ENCODE peak calls at places on chromosomes 11 and 22, in ten cellular contexts. X, N, Q, Z, Y, J, T, G, P and V are unnamed samples.

GRCh38 chr22:39514373-39514973 is 5.9 kb upstream of the ATF4 start:
- DNase-seq in X (no peak), N (peak), Q (no peak), Z (no peak), Y (peak), J (no peak), T (no peak), G (no peak), P (peak), V (peak)

GRCh38 chr11:103601230-103601846 is 435.1 kb upstream of the DDI1 start:
- DNase-seq in X (no peak), N (no peak), Q (peak), Z (peak), Y (peak), J (no peak), T (peak), G (no peak), P (peak), V (peak)

GRCh38 chr22:46078241-46079092 is 71.9 kb upstream of the PPARA start:
- DNase-seq in X (peak), N (peak), Q (no peak), Z (peak), Y (peak), J (no peak), T (peak), G (peak), P (no peak), V (no peak)

GRCh38 chr11:14678350-14678749 is 34.7 kb downstream of the PDE3B start:
- DNase-seq in X (no peak), N (no peak), Q (no peak), Z (no peak), Y (no peak), J (no peak), T (no peak), G (no peak), P (no peak), V (no peak)

GRCh38 chr11:126363706-126364245 is 8.3 kb downstream of the ST3GAL4 start:
- DNase-seq in X (peak), N (no peak), Q (no peak), Z (no peak), Y (no peak), J (no peak), T (no peak), G (peak), P (no peak), V (no peak)

GRCh38 chr11:72069787-72070251 is 10.5 kb downstream of the NUMA1 start:
- DNase-seq in X (peak), N (peak), Q (no peak), Z (peak), Y (peak), J (peak), T (peak), G (no peak), P (peak), V (peak)

GRCh38 chr11:48013269-48013901 is 33.0 kb downstream of the PTPRJ start:
- DNase-seq in X (peak), N (peak), Q (no peak), Z (peak), Y (peak), J (no peak), T (no peak), G (peak), P (peak), V (no peak)

GRCh38 chr11:94678236-94678635 is 89.9 kb upstream of the AMOTL1 start:
- DNase-seq in X (no peak), N (no peak), Q (no peak), Z (no peak), Y (no peak), J (no peak), T (no peak), G (no peak), P (no peak), V (no peak)

GRCh38 chr11:65316979-65317786 is 2.5 kb downstream of the CDC42EP2 start:
- DNase-seq in X (peak), N (peak), Q (no peak), Z (peak), Y (peak), J (peak), T (peak), G (no peak), P (no peak), V (peak)

GRCh38 chr11:132278801-132279574 is 908.6 kb downstream of the NTM start:
- DNase-seq in X (no peak), N (no peak), Q (no peak), Z (peak), Y (no peak), J (no peak), T (no peak), G (no peak), P (peak), V (peak)

GRCh38 chr11:102712140-102712539 is 6.6 kb upstream of the MMP27 start:
- DNase-seq in X (no peak), N (no peak), Q (no peak), Z (no peak), Y (peak), J (no peak), T (no peak), G (no peak), P (no peak), V (no peak)

GRCh38 chr11:129959687-129960086 is 42.9 kb downstream of the PRDM10 start:
- DNase-seq in X (no peak), N (no peak), Q (no peak), Z (no peak), Y (no peak), J (no peak), T (no peak), G (no peak), P (no peak), V (no peak)

GRCh38 chr22:21952586-21953571 is at the start of gene PPM1F:
- DNase-seq in X (peak), N (peak), Q (peak), Z (peak), Y (peak), J (no peak), T (peak), G (peak), P (peak), V (peak)

GRCh38 chr11:40683010-40683409 is 776.4 kb downstream of the LRRC4C start:
- DNase-seq in X (no peak), N (no peak), Q (no peak), Z (no peak), Y (no peak), J (no peak), T (no peak), G (no peak), P (no peak), V (no peak)

GRCh38 chr11:68954970-68955958 is 25.5 kb downstream of the MRGPRD start:
- DNase-seq in X (no peak), N (peak), Q (no peak), Z (peak), Y (peak), J (no peak), T (no peak), G (no peak), P (peak), V (peak)

GRCh38 chr11:87290304-87290922 is 252.7 kb downstream of the TMEM135 start:
- DNase-seq in X (no peak), N (no peak), Q (no peak), Z (peak), Y (no peak), J (peak), T (no peak), G (no peak), P (peak), V (peak)

GRCh38 chr11:103532133-103532788 is 423.0 kb downstream of the DYNC2H1 start:
- DNase-seq in X (no peak), N (no peak), Q (no peak), Z (peak), Y (no peak), J (no peak), T (no peak), G (no peak), P (no peak), V (no peak)

GRCh38 chr11:16148301-16148787 is 208.0 kb downstream of the SOX6 start:
- DNase-seq in X (no peak), N (no peak), Q (no peak), Z (no peak), Y (no peak), J (no peak), T (no peak), G (no peak), P (no peak), V (no peak)

GRCh38 chr11:119093951-119094815 is 7.5 kb downstream of the DPAGT1 start:
- DNase-seq in X (no peak), N (peak), Q (no peak), Z (no peak), Y (no peak), J (no peak), T (no peak), G (no peak), P (peak), V (peak)

GRCh38 chr11:101863361-101863760 is 51.4 kb upstream of the CEP126 start:
- DNase-seq in X (no peak), N (no peak), Q (no peak), Z (no peak), Y (no peak), J (no peak), T (no peak), G (no peak), P (no peak), V (no peak)

GRCh38 chr11:105393326-105393725 is 216.5 kb upstream of the GRIA4 start:
- DNase-seq in X (no peak), N (no peak), Q (no peak), Z (no peak), Y (no peak), J (no peak), T (no peak), G (no peak), P (no peak), V (no peak)

GRCh38 chr11:67372993-67373915 is at the start of gene CLCF1:
- DNase-seq in X (peak), N (peak), Q (no peak), Z (peak), Y (peak), J (no peak), T (peak), G (peak), P (peak), V (peak)

GRCh38 chr11:67375320-67376021 is 2.1 kb upstream of the CLCF1 start:
- DNase-seq in X (no peak), N (no peak), Q (no peak), Z (peak), Y (no peak), J (no peak), T (no peak), G (no peak), P (no peak), V (no peak)

GRCh38 chr11:67374571-67375276 is 1.3 kb upstream of the CLCF1 start:
- DNase-seq in X (no peak), N (no peak), Q (no peak), Z (peak), Y (no peak), J (no peak), T (no peak), G (no peak), P (no peak), V (no peak)

GRCh38 chr11:67372232-67372992 is 986 bp downstream of the CLCF1 start:
- DNase-seq in X (no peak), N (no peak), Q (no peak), Z (no peak), Y (no peak), J (no peak), T (no peak), G (peak), P (peak), V (peak)

GRCh38 chr11:67373916-67374570 is 645 bp upstream of the CLCF1 start:
- DNase-seq in X (peak), N (peak), Q (no peak), Z (peak), Y (peak), J (peak), T (peak), G (peak), P (peak), V (peak)
- TF ChIP-seq POLR2A in X (peak), N (no peak), Q (no peak), Z (peak), Y (peak), J (peak), T (peak), G (peak), P (no peak), V (no peak)

DNA sequence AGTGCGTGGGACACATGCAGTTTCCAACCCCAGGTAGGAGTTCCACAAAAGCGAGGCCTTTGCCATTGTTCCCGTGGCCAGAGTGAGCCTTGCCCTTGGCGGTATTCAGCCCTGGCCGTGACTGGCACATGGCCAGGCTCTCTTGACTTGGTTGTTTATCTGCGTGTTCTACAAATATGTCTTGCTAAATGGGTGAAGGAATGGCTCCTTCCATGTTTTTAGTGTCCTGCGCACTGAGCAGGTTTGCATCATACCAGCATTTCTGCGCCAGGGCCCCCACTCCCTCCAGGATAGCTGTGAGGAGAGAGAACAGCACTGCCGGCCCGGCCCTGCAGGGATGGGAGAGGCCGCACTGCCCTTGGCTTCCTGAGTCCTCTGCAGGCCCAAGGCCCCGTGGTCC is 20.0 kb downstream of the POLR3H start:
- DNase-seq in X (peak), N (peak), Q (no peak), Z (no peak), Y (peak), J (no peak), T (no peak), G (no peak), P (no peak), V (no peak)
- TF ChIP-seq POLR2A in X (no peak), N (no peak), Q (no peak), Z (no peak), Y (no peak), J (no peak), T (no peak), G (no peak), P (no peak), V (no peak)

DNA sequence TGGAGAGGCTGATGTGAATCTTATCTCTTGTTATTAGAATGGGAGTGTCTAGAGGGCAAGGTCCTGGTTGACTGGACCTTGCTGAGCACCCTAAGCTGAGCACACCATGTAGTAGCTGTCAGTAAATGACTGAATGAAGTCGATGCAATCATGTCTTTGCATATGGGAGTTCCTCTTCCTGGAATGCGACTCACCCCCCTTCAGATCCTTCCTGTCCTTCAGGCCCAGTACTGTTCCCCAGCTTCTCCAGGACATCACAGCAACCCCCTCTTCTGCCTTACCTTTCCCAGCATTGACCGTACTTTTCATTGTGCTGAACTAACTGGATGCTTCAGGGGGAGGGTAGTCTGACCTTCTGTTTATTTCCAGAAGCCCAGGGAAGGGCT is 5.7 kb downstream of the RHOG start:
- DNase-seq in X (no peak), N (peak), Q (no peak), Z (no peak), Y (no peak), J (no peak), T (no peak), G (no peak), P (peak), V (peak)
- TF ChIP-seq POLR2A in X (no peak), N (no peak), Q (no peak), Z (no peak), Y (no peak), J (no peak), T (no peak), G (no peak), P (no peak), V (no peak)

GRCh38 chr11:27216268-27217149 is 146.5 kb downstream of the CCDC34 start:
- DNase-seq in X (no peak), N (peak), Q (no peak), Z (no peak), Y (peak), J (no peak), T (peak), G (no peak), P (no peak), V (no peak)
- TF ChIP-seq POLR2A in X (no peak), N (no peak), Q (no peak), Z (no peak), Y (no peak), J (no peak), T (no peak), G (no peak), P (no peak), V (no peak)

GRCh38 chr22:29630180-29630498 is 26.7 kb downstream of the NF2 start:
- DNase-seq in X (no peak), N (no peak), Q (no peak), Z (no peak), Y (no peak), J (no peak), T (no peak), G (no peak), P (no peak), V (no peak)
- TF ChIP-seq POLR2A in X (no peak), N (no peak), Q (no peak), Z (no peak), Y (no peak), J (no peak), T (no peak), G (no peak), P (no peak), V (no peak)

GRCh38 chr22:37674951-37675929 is at the start of gene LGALS1:
- DNase-seq in X (peak), N (peak), Q (peak), Z (peak), Y (peak), J (peak), T (peak), G (peak), P (peak), V (peak)
- TF ChIP-seq POLR2A in X (no peak), N (peak), Q (no peak), Z (peak), Y (peak), J (peak), T (peak), G (peak), P (no peak), V (peak)

GRCh38 chr11:2027710-2028109 is 30.1 kb upstream of the H19 start:
- DNase-seq in X (no peak), N (no peak), Q (no peak), Z (no peak), Y (no peak), J (no peak), T (no peak), G (no peak), P (no peak), V (no peak)
- TF ChIP-seq POLR2A in X (no peak), N (no peak), Q (no peak), Z (no peak), Y (no peak), J (no peak), T (no peak), G (no peak), P (no peak), V (no peak)

GRCh38 chr11:559712-560304 is 730 bp downstream of the LMNTD2 start:
- DNase-seq in X (no peak), N (peak), Q (no peak), Z (no peak), Y (peak), J (peak), T (no peak), G (peak), P (no peak), V (no peak)
- TF ChIP-seq POLR2A in X (no peak), N (no peak), Q (no peak), Z (no peak), Y (no peak), J (no peak), T (no peak), G (no peak), P (no peak), V (no peak)